ENCODE peak calls at places on chromosomes 16 and 17, in six cellular contexts. C, R, T, O, F and B are unnamed samples.

GRCh38 chr17:54968954-54969400 is 412 bp downstream of the STXBP4 start:
- DNase-seq in C (peak), R (no peak), T (no peak), O (peak), F (no peak), B (peak)

GRCh38 chr16:59327894-59328293 is 593.8 kb upstream of the GOT2 start:
- DNase-seq in C (no peak), R (no peak), T (no peak), O (no peak), F (no peak), B (no peak)

GRCh38 chr17:17214646-17215436 is 8.7 kb upstream of the PLD6 start:
- DNase-seq in C (no peak), R (no peak), T (no peak), O (no peak), F (no peak), B (no peak)

GRCh38 chr16:23020084-23020483 is 129.2 kb downstream of the USP31 start:
- DNase-seq in C (no peak), R (peak), T (no peak), O (no peak), F (no peak), B (no peak)

GRCh38 chr16:85390511-85391174 is 222.5 kb upstream of the GSE1 start:
- DNase-seq in C (peak), R (peak), T (peak), O (peak), F (peak), B (peak)

GRCh38 chr16:80273635-80274538 is 266.9 kb upstream of the DYNLRB2 start:
- DNase-seq in C (no peak), R (no peak), T (no peak), O (peak), F (no peak), B (peak)

GRCh38 chr17:50493744-50494143 is 14.5 kb upstream of the MYCBPAP start:
- DNase-seq in C (peak), R (no peak), T (no peak), O (no peak), F (no peak), B (no peak)

GRCh38 chr16:26447570-26447969 is 619.2 kb upstream of the C16orf82 start:
- DNase-seq in C (no peak), R (no peak), T (no peak), O (no peak), F (no peak), B (no peak)

GRCh38 chr16:69522732-69523404 is 42.9 kb upstream of the NFAT5 start:
- DNase-seq in C (no peak), R (peak), T (no peak), O (no peak), F (no peak), B (no peak)

GRCh38 chr17:78278139-78278741 is 46.8 kb downstream of the TMEM235 start:
- DNase-seq in C (no peak), R (no peak), T (no peak), O (no peak), F (no peak), B (no peak)

GRCh38 chr16:51359141-51359960 is 208.3 kb upstream of the SALL1 start:
- DNase-seq in C (no peak), R (no peak), T (no peak), O (peak), F (no peak), B (peak)

GRCh38 chr16:10521681-10522274 is 58.6 kb downstream of the EMP2 start:
- DNase-seq in C (peak), R (peak), T (no peak), O (peak), F (peak), B (peak)

GRCh38 chr16:85057948-85058347 is 30.4 kb downstream of the KIAA0513 start:
- DNase-seq in C (no peak), R (no peak), T (no peak), O (no peak), F (no peak), B (no peak)

GRCh38 chr16:11401161-11402050 is 56.1 kb downstream of the RMI2 start:
- DNase-seq in C (peak), R (no peak), T (no peak), O (no peak), F (peak), B (no peak)

GRCh38 chr17:17048106-17048505 is 5.8 kb downstream of the MPRIP start:
- DNase-seq in C (no peak), R (no peak), T (no peak), O (no peak), F (no peak), B (no peak)

GRCh38 chr17:48161127-48161905 is 53.8 kb downstream of the SNX11 start:
- DNase-seq in C (no peak), R (no peak), T (no peak), O (no peak), F (no peak), B (no peak)

GRCh38 chr17:17403899-17404576 is 72.8 kb upstream of the MED9 start:
- DNase-seq in C (no peak), R (no peak), T (no peak), O (no peak), F (no peak), B (no peak)

GRCh38 chr16:48950184-48950583 is 331.5 kb downstream of the CBLN1 start:
- DNase-seq in C (peak), R (no peak), T (no peak), O (peak), F (no peak), B (no peak)

GRCh38 chr17:681738-682137 is 32.9 kb downstream of the VPS53 start:
- DNase-seq in C (no peak), R (no peak), T (no peak), O (peak), F (no peak), B (peak)

GRCh38 chr16:27426423-27427408 is 24.7 kb downstream of the IL21R start:
- DNase-seq in C (peak), R (no peak), T (peak), O (peak), F (peak), B (peak)

GRCh38 chr16:48434653-48435318 is 49.6 kb upstream of the SIAH1 start:
- DNase-seq in C (no peak), R (peak), T (no peak), O (peak), F (no peak), B (peak)

GRCh38 chr17:352421-353212 is at the start of gene RPH3AL:
- DNase-seq in C (peak), R (peak), T (peak), O (peak), F (peak), B (peak)

GRCh38 chr17:8019665-8020064 is 17.2 kb downstream of the GUCY2D start:
- DNase-seq in C (peak), R (no peak), T (no peak), O (no peak), F (peak), B (peak)

GRCh38 chr17:82865996-82866395 is 26.2 kb upstream of the ZNF750 start:
- DNase-seq in C (no peak), R (no peak), T (no peak), O (no peak), F (no peak), B (no peak)
- TF ChIP-seq CTCF in C (no peak), R (no peak), T (no peak), O (no peak), F (no peak), B (no peak)

GRCh38 chr16:31297496-31297895 is 37.7 kb downstream of the ITGAM start:
- DNase-seq in C (no peak), R (no peak), T (no peak), O (no peak), F (no peak), B (no peak)

GRCh38 chr16:31295206-31295605 is 35.4 kb downstream of the ITGAM start:
- DNase-seq in C (no peak), R (no peak), T (no peak), O (no peak), F (no peak), B (no peak)

GRCh38 chr16:31298340-31298739 is 38.6 kb downstream of the ITGAM start:
- DNase-seq in C (no peak), R (no peak), T (no peak), O (no peak), F (no peak), B (no peak)

GRCh38 chr16:31301708-31302400 is 42.1 kb downstream of the ITGAM start:
- DNase-seq in C (no peak), R (peak), T (no peak), O (peak), F (no peak), B (peak)

DNA sequence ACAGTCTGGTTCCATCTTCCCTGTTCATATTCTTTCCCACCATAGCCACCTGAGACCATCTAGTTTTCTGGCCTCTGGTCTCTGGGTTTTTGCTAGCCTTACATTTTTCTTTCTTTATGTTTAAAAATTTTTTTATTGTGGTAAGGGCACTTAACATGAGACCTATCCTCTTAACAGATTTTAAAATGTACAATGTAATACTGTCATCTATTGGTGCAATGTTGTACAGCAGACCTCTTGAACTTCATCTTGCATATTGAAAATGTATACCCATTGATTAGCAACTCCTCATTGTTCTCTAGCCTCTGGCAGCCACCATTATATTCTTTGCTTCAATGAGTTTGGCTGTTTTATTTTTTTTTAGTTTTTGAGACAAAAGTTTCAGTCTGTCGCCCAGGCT is 39.2 kb downstream of the ITGAM start:
- DNase-seq in C (peak), R (no peak), T (no peak), O (no peak), F (no peak), B (peak)
- TF ChIP-seq CTCF in C (peak), R (peak), T (peak), O (no peak), F (peak), B (no peak)

GRCh38 chr17:44164476-44164875 is 6.0 kb upstream of the ASB16 start:
- DNase-seq in C (peak), R (no peak), T (no peak), O (no peak), F (no peak), B (no peak)

GRCh38 chr17:44170135-44170498 is 387 bp upstream of the ASB16 start:
- DNase-seq in C (no peak), R (no peak), T (no peak), O (no peak), F (no peak), B (no peak)

GRCh38 chr17:44170499-44171201 is at the start of gene ASB16:
- DNase-seq in C (no peak), R (no peak), T (no peak), O (peak), F (no peak), B (peak)

GRCh38 chr17:44171931-44172455 is 1.5 kb downstream of the ASB16 start:
- DNase-seq in C (no peak), R (no peak), T (no peak), O (no peak), F (no peak), B (no peak)

DNA sequence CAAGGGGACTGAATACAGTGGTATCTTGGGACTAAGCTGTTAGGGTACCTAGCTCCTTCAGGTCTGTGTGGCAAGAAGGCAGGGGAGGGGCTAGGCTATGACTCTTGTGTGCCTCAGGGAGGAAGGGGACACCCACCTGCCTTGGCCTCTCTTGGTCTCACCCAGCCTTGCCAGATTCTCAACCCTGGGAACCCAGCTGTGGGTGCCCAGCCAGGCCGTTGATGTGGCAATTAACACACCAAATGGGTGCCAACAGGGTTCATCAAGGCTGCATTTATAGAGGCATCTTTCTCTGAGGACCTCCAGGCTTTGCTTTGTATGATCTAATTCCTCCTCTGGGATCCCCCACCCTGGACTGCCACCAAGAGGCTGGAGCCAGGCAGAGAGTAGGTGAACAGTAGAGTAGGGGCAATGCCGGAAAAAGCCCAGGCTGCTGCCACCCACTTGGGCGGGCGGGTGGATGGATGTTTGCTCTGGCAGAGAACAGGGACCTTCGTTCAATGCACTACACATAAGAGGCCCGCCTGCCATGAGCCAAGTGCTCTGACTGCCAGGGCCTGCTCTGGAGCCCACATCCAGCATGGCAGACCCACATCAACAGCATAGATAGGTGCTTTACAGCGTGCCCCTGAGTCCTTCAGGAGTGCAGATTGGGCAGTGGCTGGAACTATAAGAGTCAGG is 3.2 kb upstream of the ASB16 start:
- DNase-seq in C (no peak), R (no peak), T (no peak), O (no peak), F (no peak), B (no peak)
- TF ChIP-seq CTCF in C (no peak), R (no peak), T (no peak), O (no peak), F (no peak), B (no peak)

GRCh38 chr17:67359960-67360817 is 6.2 kb downstream of the PSMD12 start:
- DNase-seq in C (peak), R (peak), T (no peak), O (peak), F (no peak), B (peak)
- TF ChIP-seq CTCF in C (peak), R (peak), T (peak), O (peak), F (no peak), B (peak)

GRCh38 chr17:11908711-11909146 is 88.5 kb downstream of the ZNF18 start:
- DNase-seq in C (no peak), R (no peak), T (no peak), O (no peak), F (no peak), B (no peak)

DNA sequence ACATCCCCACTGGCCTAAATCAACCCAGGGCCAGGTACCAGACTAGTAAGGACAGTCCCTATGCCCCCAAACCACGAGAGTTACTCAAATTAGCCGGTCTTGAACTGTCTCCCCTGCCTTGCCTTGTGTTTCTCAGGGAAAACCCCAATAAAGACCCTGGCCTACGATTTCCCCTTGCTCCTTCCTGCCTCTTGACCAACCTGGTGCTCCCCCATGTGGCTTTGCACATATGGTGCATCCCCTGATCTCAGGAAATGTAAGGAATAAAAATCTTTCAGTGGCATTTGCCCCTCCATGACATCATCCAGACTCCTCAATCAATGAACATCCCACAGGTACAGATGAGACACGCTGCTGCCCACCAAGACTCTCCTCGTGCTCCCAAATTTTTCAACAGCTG is 87.9 kb downstream of the ZNF18 start:
- DNase-seq in C (no peak), R (no peak), T (no peak), O (no peak), F (no peak), B (no peak)
- TF ChIP-seq CTCF in C (peak), R (no peak), T (peak), O (no peak), F (no peak), B (no peak)

GRCh38 chr16:67013823-67014640 is 14.9 kb upstream of the CBFB start:
- DNase-seq in C (peak), R (peak), T (no peak), O (peak), F (peak), B (peak)
- TF ChIP-seq CTCF in C (no peak), R (no peak), T (peak), O (no peak), F (no peak), B (no peak)

DNA sequence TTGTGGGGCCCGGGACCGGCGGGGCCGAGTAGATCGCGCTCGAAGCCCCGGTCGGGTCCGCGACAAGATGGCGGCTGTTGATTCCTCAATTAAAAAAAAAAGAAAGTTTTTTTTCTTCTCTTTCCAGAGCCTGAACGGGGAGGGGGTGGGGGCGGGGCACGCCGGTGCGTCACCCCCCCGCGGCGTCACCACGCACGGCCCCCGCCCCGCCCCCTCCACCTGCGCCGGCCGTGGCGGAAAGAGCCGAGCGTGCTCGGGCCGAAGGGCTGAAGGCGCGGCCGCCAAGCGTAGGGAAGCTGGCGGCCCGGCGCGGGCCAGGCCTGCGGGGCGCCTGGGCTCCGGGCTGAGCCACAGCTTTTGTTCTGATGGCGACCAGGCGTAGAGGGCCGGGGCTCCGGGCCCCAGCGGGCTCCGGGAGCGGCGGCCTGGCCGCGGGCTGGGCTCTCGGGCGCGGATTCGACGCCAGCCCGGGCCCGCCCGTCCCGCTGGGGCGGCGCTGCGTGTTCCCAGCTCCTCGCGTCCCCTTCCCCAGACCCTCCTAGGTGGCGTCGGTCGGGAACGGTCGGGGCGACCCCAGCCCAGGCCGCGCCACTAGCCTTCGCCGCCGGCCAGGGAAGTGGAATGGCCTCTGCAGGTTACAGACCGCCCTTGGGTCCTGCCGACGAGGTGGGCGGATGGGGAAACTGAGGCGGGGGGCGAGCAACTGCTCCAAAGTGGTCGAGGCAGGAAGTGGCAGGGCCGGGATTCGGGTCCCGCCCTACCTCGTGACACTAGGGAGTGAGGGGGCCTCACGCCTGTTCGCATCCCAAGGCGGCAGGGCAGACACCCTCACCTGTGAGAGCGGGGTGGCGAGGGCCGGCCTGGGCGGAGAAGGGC is at the start of gene CREBBP:
- DNase-seq in C (peak), R (peak), T (no peak), O (peak), F (peak), B (peak)
- TF ChIP-seq CTCF in C (no peak), R (no peak), T (no peak), O (no peak), F (no peak), B (no peak)

GRCh38 chr17:37740861-37741260 is 4.0 kb downstream of the HNF1B start:
- DNase-seq in C (no peak), R (no peak), T (no peak), O (no peak), F (no peak), B (no peak)

GRCh38 chr17:37735165-37735564 is 9.7 kb downstream of the HNF1B start:
- DNase-seq in C (no peak), R (no peak), T (no peak), O (no peak), F (no peak), B (no peak)

GRCh38 chr17:37736428-37736827 is 8.4 kb downstream of the HNF1B start:
- DNase-seq in C (no peak), R (no peak), T (no peak), O (no peak), F (no peak), B (no peak)

GRCh38 chr17:37737971-37738370 is 6.9 kb downstream of the HNF1B start:
- DNase-seq in C (peak), R (no peak), T (no peak), O (peak), F (no peak), B (peak)

GRCh38 chr17:37737081-37737480 is 7.8 kb downstream of the HNF1B start:
- DNase-seq in C (peak), R (peak), T (no peak), O (no peak), F (no peak), B (no peak)
- TF ChIP-seq CTCF in C (peak), R (peak), T (peak), O (peak), F (peak), B (no peak)

DNA sequence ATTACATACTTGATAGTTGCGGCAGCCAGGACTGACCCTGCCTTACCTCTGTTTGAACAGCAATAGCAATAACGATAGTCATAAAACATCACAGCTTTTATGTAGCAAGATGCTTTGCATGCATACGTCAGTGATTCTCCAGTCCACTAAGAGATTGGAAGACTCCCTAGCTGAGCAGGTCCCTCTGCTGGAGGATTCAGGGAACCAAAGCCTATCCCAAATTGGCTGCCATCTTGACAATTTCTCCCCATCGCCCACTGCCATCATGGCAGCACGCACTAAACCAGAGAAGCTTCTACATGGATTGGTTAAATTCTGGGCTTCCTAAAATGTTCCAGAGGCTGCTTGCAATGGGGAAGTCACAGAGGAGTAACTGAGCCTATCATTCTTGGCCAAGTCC is 360.6 kb upstream of the XYLT1 start:
- DNase-seq in C (no peak), R (no peak), T (no peak), O (peak), F (no peak), B (no peak)
- TF ChIP-seq CTCF in C (no peak), R (no peak), T (no peak), O (peak), F (no peak), B (no peak)